ENCODE peak calls at places on chromosomes 1 and 21, in four cellular contexts. One of them, this sample, is unnamed.

GRCh38 chr1:87636198-87636892 is 307.7 kb downstream of the LMO4 start:
- DNase-seq in stomach: no peak
- DNase-seq in body of pancreas: no peak
- DNase-seq in adrenal gland: no peak
- DNase-seq in this sample: no peak

GRCh38 chr1:228241259-228241658 is 33.4 kb downstream of the OBSCN start:
- DNase-seq in adrenal gland: no peak
- DNase-seq in body of pancreas: no peak
- DNase-seq in stomach: no peak
- DNase-seq in this sample: no peak

GRCh38 chr1:59033761-59034160 is 249.9 kb upstream of the JUN start:
- DNase-seq in body of pancreas: no peak
- DNase-seq in stomach: no peak
- DNase-seq in adrenal gland: no peak
- DNase-seq in this sample: no peak

GRCh38 chr1:31261916-31262315 is 22.2 kb upstream of the NKAIN1 start:
- DNase-seq in stomach: no peak
- DNase-seq in body of pancreas: no peak
- DNase-seq in adrenal gland: no peak
- DNase-seq in this sample: no peak

GRCh38 chr1:78627321-78627720 is 7.1 kb downstream of the IFI44L start:
- DNase-seq in adrenal gland: no peak
- DNase-seq in stomach: no peak
- DNase-seq in body of pancreas: no peak
- DNase-seq in this sample: no peak

GRCh38 chr1:71089536-71090270 is 8.9 kb upstream of the ZRANB2 start:
- DNase-seq in stomach: no peak
- DNase-seq in adrenal gland: no peak
- DNase-seq in body of pancreas: no peak
- DNase-seq in this sample: no peak

GRCh38 chr21:44298301-44298700 is 1.6 kb upstream of the PFKL start:
- DNase-seq in adrenal gland: no peak
- DNase-seq in stomach: no peak
- DNase-seq in body of pancreas: no peak
- DNase-seq in this sample: no peak

GRCh38 chr1:171084879-171085278 is 5.8 kb upstream of the FMO3 start:
- DNase-seq in adrenal gland: no peak
- DNase-seq in stomach: no peak
- DNase-seq in body of pancreas: no peak
- DNase-seq in this sample: no peak

GRCh38 chr1:90114521-90115141 is 119.7 kb downstream of the ZNF326 start:
- DNase-seq in body of pancreas: no peak
- DNase-seq in adrenal gland: no peak
- DNase-seq in stomach: no peak
- DNase-seq in this sample: no peak

GRCh38 chr1:43446388-43446740 is 7.4 kb downstream of the HYI start:
- DNase-seq in adrenal gland: peak; percentile 22
- DNase-seq in body of pancreas: no peak
- DNase-seq in stomach: peak; percentile 7
- DNase-seq in this sample: peak; percentile 38

GRCh38 chr1:207852576-207853371 is 58.2 kb downstream of the CD34 start:
- DNase-seq in adrenal gland: no peak
- DNase-seq in stomach: no peak
- DNase-seq in body of pancreas: no peak
- DNase-seq in this sample: no peak

GRCh38 chr1:115429242-115429641 is 91.2 kb upstream of the NGF start:
- DNase-seq in adrenal gland: no peak
- DNase-seq in stomach: no peak
- DNase-seq in body of pancreas: no peak
- DNase-seq in this sample: no peak

GRCh38 chr21:43211085-43212071 is 42.6 kb downstream of the CRYAA start:
- DNase-seq in stomach: peak; percentile 92
- DNase-seq in adrenal gland: peak; percentile 81
- DNase-seq in body of pancreas: peak; percentile 75
- DNase-seq in this sample: peak; percentile 75

GRCh38 chr1:240474133-240474614 is 137.8 kb downstream of the GREM2 start:
- DNase-seq in stomach: no peak
- DNase-seq in adrenal gland: peak; percentile 24
- DNase-seq in body of pancreas: no peak
- DNase-seq in this sample: no peak

GRCh38 chr21:34078915-34079314 is 5.5 kb downstream of the MRPS6 start:
- DNase-seq in body of pancreas: no peak
- DNase-seq in stomach: no peak
- DNase-seq in adrenal gland: no peak
- DNase-seq in this sample: no peak

GRCh38 chr1:245469734-245470133 is 314.9 kb downstream of the KIF26B start:
- DNase-seq in body of pancreas: no peak
- DNase-seq in adrenal gland: no peak
- DNase-seq in stomach: no peak
- DNase-seq in this sample: no peak

GRCh38 chr1:70818391-70818790 is 229.2 kb downstream of the PTGER3 start:
- DNase-seq in adrenal gland: no peak
- DNase-seq in stomach: no peak
- DNase-seq in body of pancreas: no peak
- DNase-seq in this sample: no peak

GRCh38 chr1:33502726-33503125 is 30.3 kb downstream of the ZSCAN20 start:
- DNase-seq in adrenal gland: no peak
- DNase-seq in body of pancreas: no peak
- DNase-seq in stomach: no peak
- DNase-seq in this sample: no peak

GRCh38 chr1:15417365-15417934 is 7.8 kb downstream of the EFHD2 start:
- DNase-seq in body of pancreas: peak; percentile 75
- DNase-seq in stomach: peak; percentile 72
- DNase-seq in adrenal gland: peak; percentile 47
- DNase-seq in this sample: peak; percentile 84

GRCh38 chr1:25356848-25357247 is 18.7 kb downstream of the TMEM50A start:
- DNase-seq in adrenal gland: no peak
- DNase-seq in body of pancreas: no peak
- DNase-seq in stomach: no peak
- DNase-seq in this sample: no peak

GRCh38 chr1:206685749-206686485 is 1.2 kb downstream of the MAPKAPK2 start:
- DNase-seq in body of pancreas: peak; percentile 80
- DNase-seq in adrenal gland: peak; percentile 74
- DNase-seq in stomach: peak; percentile 60
- DNase-seq in this sample: peak; percentile 91

GRCh38 chr1:65235867-65236805 is 73.2 kb upstream of the DNAJC6 start:
- DNase-seq in body of pancreas: no peak
- DNase-seq in stomach: no peak
- DNase-seq in adrenal gland: no peak
- DNase-seq in this sample: no peak

GRCh38 chr1:16938351-16939321 is 16.9 kb downstream of the CROCC start:
- DNase-seq in adrenal gland: no peak
- DNase-seq in body of pancreas: no peak
- DNase-seq in stomach: no peak
- DNase-seq in this sample: peak; percentile 71

GRCh38 chr1:223832637-223832943 is 13.2 kb downstream of the TP53BP2 start:
- DNase-seq in stomach: no peak
- DNase-seq in adrenal gland: no peak
- DNase-seq in body of pancreas: no peak
- DNase-seq in this sample: no peak

GRCh38 chr1:46342677-46343350 is 2.2 kb downstream of the NSUN4 start:
- DNase-seq in adrenal gland: no peak
- DNase-seq in stomach: no peak
- DNase-seq in body of pancreas: no peak
- DNase-seq in this sample: no peak

GRCh38 chr1:154765970-154766369 is 104.1 kb downstream of the KCNN3 start:
- DNase-seq in stomach: peak; percentile 24
- DNase-seq in adrenal gland: no peak
- DNase-seq in body of pancreas: no peak
- DNase-seq in this sample: peak; percentile 20
- TF ChIP-seq CTCF in stomach: peak; percentile 9
- TF ChIP-seq CTCF in adrenal gland: no peak
- TF ChIP-seq CTCF in body of pancreas: peak; percentile 12
- TF ChIP-seq CTCF in this sample: no peak

GRCh38 chr1:1134300-1134961 is 18.5 kb upstream of the C1orf159 start:
- DNase-seq in stomach: no peak
- DNase-seq in adrenal gland: no peak
- DNase-seq in body of pancreas: no peak
- DNase-seq in this sample: no peak

GRCh38 chr1:1135339-1136111 is 19.6 kb upstream of the C1orf159 start:
- DNase-seq in stomach: no peak
- DNase-seq in adrenal gland: no peak
- DNase-seq in body of pancreas: no peak
- DNase-seq in this sample: no peak

GRCh38 chr1:1132928-1133750 is 17.2 kb upstream of the C1orf159 start:
- DNase-seq in adrenal gland: no peak
- DNase-seq in body of pancreas: peak; percentile 70
- DNase-seq in stomach: peak; percentile 96
- DNase-seq in this sample: no peak

GRCh38 chr1:1129309-1129708 is 13.4 kb upstream of the C1orf159 start:
- DNase-seq in body of pancreas: no peak
- DNase-seq in adrenal gland: no peak
- DNase-seq in stomach: no peak
- DNase-seq in this sample: peak; percentile 66

DNA sequence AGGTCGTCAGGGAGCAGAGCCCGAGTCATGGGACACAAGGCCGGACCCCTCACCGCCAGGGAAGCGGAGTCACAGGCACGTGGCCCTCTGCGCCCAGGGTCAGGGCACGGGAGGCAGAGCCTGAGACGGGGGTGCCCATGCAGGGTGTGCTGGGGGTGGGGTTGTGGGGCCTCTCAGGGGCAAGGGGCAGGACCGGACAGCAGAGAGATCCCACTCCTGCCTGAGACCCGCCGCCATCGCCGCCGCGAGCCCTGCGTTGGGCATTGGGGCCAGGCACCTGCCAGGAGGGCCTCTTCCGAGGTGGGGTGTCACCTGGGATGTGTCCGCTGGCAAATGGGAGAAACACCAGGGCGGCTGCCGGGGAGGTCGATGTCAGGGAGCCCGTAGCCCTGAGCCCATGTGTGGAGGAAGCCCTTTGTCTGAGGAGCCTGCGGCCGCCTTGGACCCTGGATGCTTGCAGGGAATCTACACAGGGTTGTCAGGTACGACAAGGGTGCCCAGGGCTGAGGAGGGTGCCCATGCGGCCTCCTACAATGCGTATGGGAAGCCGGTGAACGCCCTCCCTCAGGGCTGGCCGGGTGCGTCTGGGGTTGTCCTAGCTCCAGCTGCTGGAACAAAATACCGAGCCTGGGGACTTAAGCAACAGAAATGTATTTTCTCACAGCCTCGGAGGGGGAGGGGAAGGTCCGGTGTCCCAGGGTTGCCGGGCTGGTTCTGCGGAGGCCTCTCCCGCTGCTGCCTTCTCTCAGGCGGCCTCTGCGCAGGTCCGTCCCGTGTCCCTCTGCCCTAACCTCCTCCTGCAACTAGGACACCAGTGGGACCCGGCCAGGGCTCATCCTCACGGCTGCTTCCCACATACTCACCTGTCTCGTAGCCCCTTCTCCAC is 16.4 kb upstream of the C1orf159 start:
- DNase-seq in body of pancreas: peak; percentile 61
- DNase-seq in stomach: peak; percentile 90
- DNase-seq in adrenal gland: no peak
- DNase-seq in this sample: no peak
- TF ChIP-seq POLR2A in body of pancreas: peak; percentile 10
- TF ChIP-seq POLR2A in stomach: no peak
- TF ChIP-seq POLR2A in adrenal gland: no peak
- TF ChIP-seq POLR2A in this sample: no peak

GRCh38 chr1:199687321-199687720 is 340.2 kb upstream of the NR5A2 start:
- DNase-seq in stomach: no peak
- DNase-seq in body of pancreas: no peak
- DNase-seq in adrenal gland: no peak
- DNase-seq in this sample: no peak
- TF ChIP-seq CTCF in stomach: no peak
- TF ChIP-seq CTCF in body of pancreas: no peak
- TF ChIP-seq CTCF in adrenal gland: no peak
- TF ChIP-seq CTCF in this sample: no peak

DNA sequence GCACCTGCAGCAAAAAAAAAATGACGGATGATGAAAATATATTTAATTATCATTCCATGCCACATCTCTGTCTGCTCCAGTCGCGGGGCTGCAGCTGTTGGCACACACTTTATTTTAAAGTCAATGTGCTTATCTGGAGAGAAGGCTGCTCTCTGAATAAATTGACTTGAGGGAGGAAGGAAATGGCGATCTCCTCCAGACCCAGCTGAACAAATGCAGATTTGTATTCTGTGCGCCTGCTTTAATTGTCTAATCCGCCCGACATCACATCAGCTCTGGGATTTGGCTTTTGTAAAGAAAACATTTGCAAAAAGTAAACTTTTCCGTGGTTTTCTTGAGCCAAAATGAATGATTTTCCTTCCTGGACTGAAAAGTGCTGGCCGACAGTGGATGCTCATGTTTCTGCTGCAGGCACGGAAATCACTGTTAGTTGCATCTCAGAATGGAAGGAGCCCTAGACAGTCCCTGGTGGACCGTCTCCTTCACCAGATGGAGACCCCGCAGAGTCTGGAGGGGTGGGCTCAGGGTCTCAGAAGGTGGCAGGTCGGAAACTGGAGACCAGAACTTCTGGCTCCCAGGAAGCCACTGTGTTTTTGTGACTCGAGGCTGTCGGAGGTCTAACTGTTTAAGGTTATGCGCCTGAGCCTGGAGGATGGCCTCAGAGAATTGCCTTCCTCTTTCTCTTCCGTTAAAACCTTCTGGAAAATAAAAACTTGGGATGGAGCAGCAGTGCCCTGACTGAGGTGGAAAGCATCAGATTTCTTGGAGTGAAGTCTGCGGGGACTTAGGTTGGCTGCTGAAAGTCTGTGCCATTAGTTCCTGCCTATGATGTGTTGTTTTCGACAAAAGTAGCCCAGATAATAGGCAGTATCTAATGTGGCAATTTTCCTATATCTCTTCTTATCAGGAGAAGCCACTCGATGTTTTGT is 150.4 kb downstream of the CAMTA1 start:
- DNase-seq in body of pancreas: no peak
- DNase-seq in adrenal gland: no peak
- DNase-seq in stomach: no peak
- DNase-seq in this sample: peak; percentile 23
- TF ChIP-seq POLR2A in body of pancreas: no peak
- TF ChIP-seq POLR2A in adrenal gland: no peak
- TF ChIP-seq POLR2A in stomach: no peak
- TF ChIP-seq POLR2A in this sample: no peak

This sample was measured in spleen.